ENCODE peak calls at places on chromosome 11, in eight cellular contexts. One of them, this sample, is unnamed.

GRCh38 chr11:67484847-67485311 is 2.1 kb downstream of the AIP start:
- DNase-seq in left ventricle myocardium inferior: no peak
- DNase-seq in CD8-positive, alpha-beta T cell: peak; percentile 75
- DNase-seq in H9: no peak
- DNase-seq in psoas muscle: no peak
- DNase-seq in right atrium auricular region: no peak
- DNase-seq in A549: no peak
- DNase-seq in kidney: peak; percentile 76
- DNase-seq in this sample: no peak

GRCh38 chr11:10975287-10975721 is 117.5 kb upstream of the ZBED5 start:
- DNase-seq in left ventricle myocardium inferior: no peak
- DNase-seq in CD8-positive, alpha-beta T cell: no peak
- DNase-seq in psoas muscle: no peak
- DNase-seq in kidney: no peak
- DNase-seq in H9: no peak
- DNase-seq in A549: no peak
- DNase-seq in right atrium auricular region: no peak
- DNase-seq in this sample: no peak

GRCh38 chr11:8067929-8068575 is 13.0 kb upstream of the TUB start:
- DNase-seq in psoas muscle: no peak
- DNase-seq in kidney: no peak
- DNase-seq in A549: no peak
- DNase-seq in H9: no peak
- DNase-seq in right atrium auricular region: peak; percentile 58
- DNase-seq in CD8-positive, alpha-beta T cell: no peak
- DNase-seq in left ventricle myocardium inferior: peak; percentile 27
- DNase-seq in this sample: no peak

GRCh38 chr11:75667831-75668507 is 869 bp downstream of the MAP6 start:
- DNase-seq in H9: peak; percentile 73
- DNase-seq in A549: peak; percentile 41
- DNase-seq in CD8-positive, alpha-beta T cell: no peak
- DNase-seq in kidney: peak; percentile 87
- DNase-seq in psoas muscle: peak; percentile 65
- DNase-seq in left ventricle myocardium inferior: peak; percentile 58
- DNase-seq in right atrium auricular region: no peak
- DNase-seq in this sample: no peak

GRCh38 chr11:2769409-2769778 is 69.6 kb upstream of the KCNQ1OT1 start:
- DNase-seq in right atrium auricular region: peak; percentile 34
- DNase-seq in psoas muscle: no peak
- DNase-seq in CD8-positive, alpha-beta T cell: no peak
- DNase-seq in A549: no peak
- DNase-seq in H9: no peak
- DNase-seq in left ventricle myocardium inferior: no peak
- DNase-seq in kidney: no peak
- DNase-seq in this sample: no peak

GRCh38 chr11:2273771-2274170 is 3.4 kb upstream of the ASCL2 start:
- DNase-seq in left ventricle myocardium inferior: no peak
- DNase-seq in kidney: peak; percentile 82
- DNase-seq in A549: no peak
- DNase-seq in H9: no peak
- DNase-seq in psoas muscle: no peak
- DNase-seq in right atrium auricular region: peak; percentile 43
- DNase-seq in CD8-positive, alpha-beta T cell: peak; percentile 31
- DNase-seq in this sample: no peak

GRCh38 chr11:127859941-127860354 is 727.4 kb downstream of the ETS1 start:
- DNase-seq in H9: no peak
- DNase-seq in left ventricle myocardium inferior: no peak
- DNase-seq in right atrium auricular region: no peak
- DNase-seq in CD8-positive, alpha-beta T cell: no peak
- DNase-seq in psoas muscle: no peak
- DNase-seq in A549: no peak
- DNase-seq in kidney: no peak
- DNase-seq in this sample: no peak

GRCh38 chr11:9568161-9568853 is 5.2 kb upstream of the WEE1 start:
- DNase-seq in kidney: no peak
- DNase-seq in CD8-positive, alpha-beta T cell: no peak
- DNase-seq in psoas muscle: no peak
- DNase-seq in H9: no peak
- DNase-seq in left ventricle myocardium inferior: no peak
- DNase-seq in A549: no peak
- DNase-seq in right atrium auricular region: no peak
- DNase-seq in this sample: no peak

GRCh38 chr11:93622043-93622442 is 39.4 kb upstream of the CEP295 start:
- DNase-seq in H9: no peak
- DNase-seq in right atrium auricular region: no peak
- DNase-seq in kidney: no peak
- DNase-seq in CD8-positive, alpha-beta T cell: no peak
- DNase-seq in psoas muscle: no peak
- DNase-seq in A549: peak; percentile 6
- DNase-seq in left ventricle myocardium inferior: no peak
- DNase-seq in this sample: no peak

GRCh38 chr11:3955299-3955665 is 99.8 kb downstream of the STIM1 start:
- DNase-seq in right atrium auricular region: no peak
- DNase-seq in CD8-positive, alpha-beta T cell: no peak
- DNase-seq in kidney: no peak
- DNase-seq in psoas muscle: no peak
- DNase-seq in H9: no peak
- DNase-seq in A549: no peak
- DNase-seq in left ventricle myocardium inferior: no peak
- DNase-seq in this sample: no peak

GRCh38 chr11:1486054-1486825 is at the start of gene MOB2:
- DNase-seq in H9: no peak
- DNase-seq in kidney: peak; percentile 91
- DNase-seq in CD8-positive, alpha-beta T cell: no peak
- DNase-seq in psoas muscle: peak; percentile 48
- DNase-seq in A549: no peak
- DNase-seq in right atrium auricular region: no peak
- DNase-seq in left ventricle myocardium inferior: peak; percentile 32
- DNase-seq in this sample: no peak

DNA sequence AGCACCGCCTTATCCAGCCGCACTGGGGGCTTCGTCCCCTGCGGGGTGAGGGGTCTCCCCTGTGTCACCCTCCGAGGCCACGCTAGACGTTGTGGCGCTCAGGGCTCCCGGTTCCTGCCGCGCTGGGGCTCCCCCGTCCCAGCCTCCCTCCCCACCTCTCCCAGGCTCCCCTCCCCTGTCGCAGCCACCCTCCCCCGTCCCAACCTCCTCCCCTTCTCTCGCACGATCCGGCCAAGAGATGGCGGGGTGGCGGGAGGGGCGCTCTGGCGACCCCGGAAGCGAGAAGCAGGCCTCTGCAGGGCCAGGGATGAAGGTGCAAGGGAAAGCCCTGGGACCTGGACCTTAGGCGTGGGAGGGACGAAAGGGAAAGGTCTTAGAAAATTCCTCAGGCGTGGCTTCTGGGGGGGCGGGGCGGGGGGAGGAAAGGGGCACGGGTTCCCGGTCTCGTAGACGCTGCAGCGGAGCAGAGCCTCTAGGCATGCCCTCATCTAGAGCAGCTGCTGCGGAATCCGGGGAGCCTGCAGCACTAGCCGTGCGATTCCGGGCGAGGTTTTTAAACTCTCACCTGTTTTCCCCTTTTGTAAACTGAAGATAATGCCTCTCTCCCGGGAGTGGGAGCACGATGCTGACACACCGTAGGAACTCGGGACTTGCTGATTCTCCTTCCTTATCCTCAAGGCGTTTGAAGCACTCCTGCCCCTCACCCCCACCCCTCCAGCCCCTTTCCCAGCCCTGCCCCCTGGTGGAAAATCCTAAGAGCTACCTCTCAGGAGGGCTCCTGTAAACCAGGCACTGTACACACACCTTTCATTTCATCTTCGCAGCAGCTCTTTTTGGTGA is 14.4 kb downstream of the KCNJ5 start:
- DNase-seq in left ventricle myocardium inferior: no peak
- DNase-seq in psoas muscle: peak; percentile 27
- DNase-seq in right atrium auricular region: no peak
- DNase-seq in A549: peak; percentile 70
- DNase-seq in CD8-positive, alpha-beta T cell: peak; percentile 58
- DNase-seq in H9: peak; percentile 78
- DNase-seq in kidney: peak; percentile 89
- DNase-seq in this sample: no peak
- TF ChIP-seq CTCF in left ventricle myocardium inferior: peak; percentile 59
- TF ChIP-seq CTCF in psoas muscle: no peak
- TF ChIP-seq CTCF in right atrium auricular region: peak; percentile 41
- TF ChIP-seq CTCF in A549: peak; percentile 52
- TF ChIP-seq CTCF in CD8-positive, alpha-beta T cell: peak; percentile 46
- TF ChIP-seq CTCF in H9: peak; percentile 69
- TF ChIP-seq CTCF in kidney: peak; percentile 17
- TF ChIP-seq CTCF in this sample: no peak

GRCh38 chr11:36389811-36390210 is 93.7 kb downstream of the PRR5L start:
- DNase-seq in left ventricle myocardium inferior: no peak
- DNase-seq in H9: no peak
- DNase-seq in kidney: no peak
- DNase-seq in psoas muscle: no peak
- DNase-seq in right atrium auricular region: no peak
- DNase-seq in A549: no peak
- DNase-seq in CD8-positive, alpha-beta T cell: no peak
- DNase-seq in this sample: no peak

GRCh38 chr11:36388086-36388485 is 92.0 kb downstream of the PRR5L start:
- DNase-seq in left ventricle myocardium inferior: no peak
- DNase-seq in H9: no peak
- DNase-seq in kidney: no peak
- DNase-seq in right atrium auricular region: no peak
- DNase-seq in A549: no peak
- DNase-seq in psoas muscle: no peak
- DNase-seq in CD8-positive, alpha-beta T cell: no peak
- DNase-seq in this sample: no peak

GRCh38 chr11:36386411-36386810 is 90.3 kb downstream of the PRR5L start:
- DNase-seq in right atrium auricular region: no peak
- DNase-seq in left ventricle myocardium inferior: no peak
- DNase-seq in psoas muscle: no peak
- DNase-seq in A549: no peak
- DNase-seq in CD8-positive, alpha-beta T cell: no peak
- DNase-seq in H9: no peak
- DNase-seq in kidney: no peak
- DNase-seq in this sample: no peak

GRCh38 chr11:36391062-36391461 is 95.0 kb downstream of the PRR5L start:
- DNase-seq in H9: no peak
- DNase-seq in left ventricle myocardium inferior: no peak
- DNase-seq in kidney: no peak
- DNase-seq in A549: no peak
- DNase-seq in psoas muscle: no peak
- DNase-seq in right atrium auricular region: no peak
- DNase-seq in CD8-positive, alpha-beta T cell: no peak
- DNase-seq in this sample: no peak

GRCh38 chr11:36389006-36389405 is 92.9 kb downstream of the PRR5L start:
- DNase-seq in H9: no peak
- DNase-seq in right atrium auricular region: no peak
- DNase-seq in psoas muscle: no peak
- DNase-seq in left ventricle myocardium inferior: no peak
- DNase-seq in A549: no peak
- DNase-seq in kidney: no peak
- DNase-seq in CD8-positive, alpha-beta T cell: no peak
- DNase-seq in this sample: no peak
- H3K4me1 ChIP-seq in H9: no peaks in the 10 kb centered on the region
- H3K4me1 ChIP-seq in right atrium auricular region: no peaks in the 10 kb centered on the region
- H3K4me1 ChIP-seq in psoas muscle: no peaks in the 10 kb centered on the region
- H3K4me1 ChIP-seq in left ventricle myocardium inferior: no peaks in the 10 kb centered on the region
- H3K4me1 ChIP-seq in A549: peaks cover 8% of the 10 kb centered on the region
- H3K4me1 ChIP-seq in kidney: no peaks in the 10 kb centered on the region
- H3K4me1 ChIP-seq in CD8-positive, alpha-beta T cell: peaks cover 9% of the 10 kb centered on the region
- H3K4me1 ChIP-seq in this sample: no peaks in the 10 kb centered on the region

DNA sequence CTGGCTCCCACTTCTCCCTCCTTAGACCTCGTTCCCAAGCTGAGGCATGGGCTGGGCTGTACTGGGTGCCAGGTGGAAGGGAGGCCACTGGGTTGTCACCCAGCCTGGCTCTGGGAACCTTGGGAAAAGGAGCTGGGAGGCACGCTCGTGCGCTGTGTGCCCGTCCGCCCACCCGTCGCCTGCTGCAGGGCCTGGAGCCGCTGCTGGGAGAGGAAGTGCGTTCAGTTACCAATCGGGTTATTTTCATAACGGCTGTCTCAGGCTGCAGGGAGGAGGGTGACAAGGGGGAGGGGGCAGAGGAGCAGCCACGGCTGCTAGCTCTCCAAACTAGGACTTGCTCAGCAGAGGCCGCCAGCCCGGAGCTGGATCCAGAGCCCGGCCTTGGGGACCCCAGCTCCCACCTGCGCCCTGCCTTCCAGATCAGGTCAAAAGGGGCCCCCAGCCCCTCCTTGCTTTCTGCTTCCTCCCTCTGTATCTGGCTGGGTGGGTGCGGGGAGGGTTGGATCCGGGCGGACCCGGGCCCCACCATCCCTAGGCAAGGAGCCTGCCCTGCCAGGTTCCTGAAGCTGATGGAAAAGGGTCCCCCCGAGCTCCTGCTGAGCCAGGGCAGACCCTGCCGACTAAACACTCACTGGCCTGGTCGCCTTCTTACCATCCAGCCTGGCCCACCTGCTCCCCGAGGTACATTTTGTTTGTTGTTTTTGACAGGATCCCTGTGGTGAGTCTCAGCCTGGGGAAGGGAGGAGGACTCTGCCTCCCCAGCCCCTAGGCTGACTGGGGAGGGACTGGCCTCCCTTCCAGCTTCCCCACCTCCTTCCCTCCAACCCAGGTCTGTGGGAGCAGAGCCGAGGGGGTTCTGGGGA is 14.3 kb downstream of the DGKZ start:
- DNase-seq in right atrium auricular region: peak; percentile 80
- DNase-seq in left ventricle myocardium inferior: peak; percentile 75
- DNase-seq in kidney: peak; percentile 90
- DNase-seq in psoas muscle: peak; percentile 80
- DNase-seq in H9: no peak
- DNase-seq in CD8-positive, alpha-beta T cell: peak; percentile 79
- DNase-seq in A549: no peak
- DNase-seq in this sample: peak; percentile 85
- H3K27ac ChIP-seq in right atrium auricular region: peak overlapping the region; percentile 88
- H3K27ac ChIP-seq in left ventricle myocardium inferior: peak overlapping the region; percentile 94
- H3K27ac ChIP-seq in kidney: peak overlapping the region; percentile 71
- H3K27ac ChIP-seq in psoas muscle: peak overlapping the region; percentile 98
- H3K27ac ChIP-seq in H9: no peak overlapping the region
- H3K27ac ChIP-seq in CD8-positive, alpha-beta T cell: peak overlapping the region; percentile 70
- H3K27ac ChIP-seq in A549: no peak overlapping the region
- H3K27ac ChIP-seq in this sample: peak overlapping the region; percentile 98

GRCh38 chr11:69685348-69685747 is 10.2 kb upstream of the LTO1 start:
- DNase-seq in CD8-positive, alpha-beta T cell: no peak
- DNase-seq in kidney: no peak
- DNase-seq in right atrium auricular region: no peak
- DNase-seq in H9: no peak
- DNase-seq in psoas muscle: no peak
- DNase-seq in left ventricle myocardium inferior: no peak
- DNase-seq in A549: no peak
- DNase-seq in this sample: no peak

GRCh38 chr11:69682681-69683326 is 7.7 kb upstream of the LTO1 start:
- DNase-seq in A549: no peak
- DNase-seq in psoas muscle: no peak
- DNase-seq in right atrium auricular region: no peak
- DNase-seq in left ventricle myocardium inferior: no peak
- DNase-seq in kidney: no peak
- DNase-seq in H9: no peak
- DNase-seq in CD8-positive, alpha-beta T cell: no peak
- DNase-seq in this sample: no peak

GRCh38 chr11:69684651-69685050 is 9.5 kb upstream of the LTO1 start:
- DNase-seq in CD8-positive, alpha-beta T cell: no peak
- DNase-seq in left ventricle myocardium inferior: no peak
- DNase-seq in kidney: no peak
- DNase-seq in right atrium auricular region: no peak
- DNase-seq in H9: no peak
- DNase-seq in A549: no peak
- DNase-seq in psoas muscle: no peak
- DNase-seq in this sample: no peak

GRCh38 chr11:69682221-69682620 is 7.1 kb upstream of the LTO1 start:
- DNase-seq in A549: no peak
- DNase-seq in CD8-positive, alpha-beta T cell: no peak
- DNase-seq in kidney: no peak
- DNase-seq in psoas muscle: no peak
- DNase-seq in right atrium auricular region: no peak
- DNase-seq in H9: no peak
- DNase-seq in left ventricle myocardium inferior: no peak
- DNase-seq in this sample: no peak

GRCh38 chr11:69683764-69684333 is 8.7 kb upstream of the LTO1 start:
- DNase-seq in right atrium auricular region: no peak
- DNase-seq in kidney: no peak
- DNase-seq in A549: peak; percentile 64
- DNase-seq in H9: peak; percentile 73
- DNase-seq in left ventricle myocardium inferior: no peak
- DNase-seq in psoas muscle: no peak
- DNase-seq in CD8-positive, alpha-beta T cell: no peak
- DNase-seq in this sample: no peak
- TF ChIP-seq CTCF in right atrium auricular region: no peak
- TF ChIP-seq CTCF in kidney: peak; percentile 34
- TF ChIP-seq CTCF in A549: peak; percentile 66
- TF ChIP-seq CTCF in H9: peak; percentile 89
- TF ChIP-seq CTCF in left ventricle myocardium inferior: peak; percentile 47
- TF ChIP-seq CTCF in psoas muscle: no peak
- TF ChIP-seq CTCF in CD8-positive, alpha-beta T cell: no peak
- TF ChIP-seq CTCF in this sample: no peak